ENCODE peak calls at places on chromosomes 11 and 22, in four cellular contexts. L is HCT116, W is suprapubic skin, Y is choroid plexus epithelial cell. I is an unnamed sample.
A peak's percentile ranks its signal among the peaks of the same experiment; 100 is the strongest.

GRCh38 chr11:16505481-16505880 is 149.1 kb upstream of the SOX6 start:
- DNase-seq in L (no peak), W (no peak), Y (no peak), I (no peak)

GRCh38 chr11:1121343-1122331 is 36.1 kb upstream of the MUC5AC start:
- DNase-seq in L (no peak), W (peak; percentile 74), Y (peak; percentile 9), I (peak; percentile 10)

GRCh38 chr11:120372296-120372695 is 36.1 kb downstream of the ARHGEF12 start:
- DNase-seq in L (no peak), W (no peak), Y (no peak), I (no peak)

GRCh38 chr11:111427471-111427912 is 48.4 kb upstream of the POU2AF1 start:
- DNase-seq in L (no peak), W (no peak), Y (peak; percentile 44), I (no peak)

GRCh38 chr11:106463796-106464201 is 386.3 kb downstream of the AASDHPPT start:
- DNase-seq in L (no peak), W (no peak), Y (peak; percentile 91), I (peak; percentile 46)

GRCh38 chr11:102599642-102600261 is 25.4 kb downstream of the MMP20 start:
- DNase-seq in L (peak; percentile 97), W (no peak), Y (peak; percentile 93), I (peak; percentile 92)

GRCh38 chr22:32920032-32920628 is 118.6 kb downstream of the TIMP3 start:
- DNase-seq in L (no peak), W (peak; percentile 81), Y (peak; percentile 94), I (peak; percentile 79)

GRCh38 chr11:45527898-45528297 is 137.5 kb downstream of the CHST1 start:
- DNase-seq in L (no peak), W (no peak), Y (peak; percentile 4), I (no peak)

GRCh38 chr11:121291896-121292502 is 572 bp upstream of the SC5D start:
- DNase-seq in L (no peak), W (no peak), Y (peak; percentile 7), I (peak; percentile 16)

GRCh38 chr11:128757235-128757711 is 63.4 kb downstream of the FLI1 start:
- DNase-seq in L (peak; percentile 3), W (no peak), Y (peak; percentile 87), I (no peak)

GRCh38 chr22:46149493-46149997 is 781 bp upstream of the PPARA start:
- DNase-seq in L (no peak), W (peak; percentile 84), Y (no peak), I (no peak)

GRCh38 chr22:44261861-44262595 is 50.7 kb downstream of the SHISAL1 start:
- DNase-seq in L (no peak), W (peak; percentile 54), Y (no peak), I (peak; percentile 39)

GRCh38 chr11:9273430-9274336 is 8.5 kb upstream of the DENND5A start:
- DNase-seq in L (no peak), W (no peak), Y (peak; percentile 92), I (peak; percentile 43)

GRCh38 chr22:44519895-44520294 is 21.9 kb upstream of the RTL6 start:
- DNase-seq in L (no peak), W (no peak), Y (no peak), I (no peak)

GRCh38 chr11:1402355-1402754 is 12.6 kb downstream of the BRSK2 start:
- DNase-seq in L (no peak), W (no peak), Y (no peak), I (no peak)

GRCh38 chr11:6943131-6943530 is 16.9 kb downstream of the ZNF215 start:
- DNase-seq in L (no peak), W (no peak), Y (peak; percentile 26), I (peak; percentile 44)

GRCh38 chr11:124081496-124081895 is 33.8 kb upstream of the VWA5A start:
- DNase-seq in L (no peak), W (no peak), Y (peak; percentile 27), I (no peak)

GRCh38 chr22:42462016-42462415 is 29.8 kb upstream of the NFAM1 start:
- DNase-seq in L (no peak), W (no peak), Y (no peak), I (no peak)

GRCh38 chr11:127491589-127491988 is 491.0 kb upstream of the KIRREL3 start:
- DNase-seq in L (no peak), W (no peak), Y (no peak), I (no peak)

GRCh38 chr11:66336234-66337102 is at the start of gene RIN1:
- DNase-seq in L (peak; percentile 82), W (no peak), Y (peak; percentile 100), I (peak; percentile 95)

GRCh38 chr22:47345025-47345424 is 582.6 kb downstream of the TBC1D22A start:
- DNase-seq in L (no peak), W (no peak), Y (no peak), I (no peak)

GRCh38 chr11:25943777-25944661 is 387.9 kb upstream of the ANO3 start:
- DNase-seq in L (no peak), W (no peak), Y (no peak), I (no peak)

GRCh38 chr22:27454807-27455450 is 346.6 kb downstream of the MN1 start:
- DNase-seq in L (no peak), W (no peak), Y (no peak), I (peak; percentile 7)

GRCh38 chr11:2772544-2773031 is 72.8 kb upstream of the KCNQ1OT1 start:
- DNase-seq in L (peak; percentile 31), W (peak; percentile 48), Y (peak; percentile 43), I (no peak)

GRCh38 chr22:30602049-30602448 is 4.9 kb upstream of the TCN2 start:
- DNase-seq in L (peak; percentile 53), W (no peak), Y (peak; percentile 74), I (peak; percentile 33)

GRCh38 chr22:46734830-46735453 is 3.1 kb downstream of the CERK start:
- DNase-seq in L (no peak), W (no peak), Y (peak; percentile 29), I (peak; percentile 22)

GRCh38 chr11:20544536-20545237 is 54.7 kb upstream of the SLC6A5 start:
- DNase-seq in L (no peak), W (no peak), Y (no peak), I (no peak)

GRCh38 chr11:117232911-117233409 is 489 bp downstream of the RNF214 start:
- DNase-seq in L (no peak), W (peak; percentile 81), Y (no peak), I (no peak)

GRCh38 chr22:39350803-39351688 is 1.3 kb downstream of the SYNGR1 start:
- DNase-seq in L (no peak), W (no peak), Y (no peak), I (no peak)

GRCh38 chr11:130631119-130631518 is 182.7 kb downstream of the ADAMTS15 start:
- DNase-seq in L (peak; percentile 52), W (no peak), Y (peak; percentile 89), I (peak; percentile 85)

GRCh38 chr22:49807780-49808708 is 19.6 kb downstream of the BRD1 start:
- DNase-seq in L (no peak), W (no peak), Y (no peak), I (peak; percentile 40)

GRCh38 chr11:43810929-43811596 is 69.6 kb upstream of the ALKBH3 start:
- DNase-seq in L (no peak), W (no peak), Y (peak; percentile 62), I (peak; percentile 47)

GRCh38 chr22:29203883-29204282 is 1.8 kb upstream of the EMID1 start:
- DNase-seq in L (no peak), W (no peak), Y (no peak), I (no peak)

GRCh38 chr22:29201722-29202230 is 3.9 kb upstream of the EMID1 start:
- DNase-seq in L (no peak), W (no peak), Y (no peak), I (no peak)

GRCh38 chr22:29200901-29201300 is 4.8 kb upstream of the EMID1 start:
- DNase-seq in L (no peak), W (no peak), Y (no peak), I (no peak)

GRCh38 chr22:29203456-29203855 is 2.2 kb upstream of the EMID1 start:
- DNase-seq in L (no peak), W (no peak), Y (no peak), I (no peak)

GRCh38 chr22:29202231-29203192 is 3.2 kb upstream of the EMID1 start:
- DNase-seq in L (no peak), W (no peak), Y (peak; percentile 89), I (no peak)
- TF ChIP-seq CTCF in L (peak; percentile 52), W (no peak), Y (peak; percentile 56), I (no peak)

GRCh38 chr22:41446057-41446501 is 522 bp downstream of the TOB2 start:
- DNase-seq in L (no peak), W (no peak), Y (peak; percentile 14), I (peak; percentile 6)

GRCh38 chr22:41448189-41448808 is 1.7 kb upstream of the TOB2 start:
- DNase-seq in L (peak; percentile 99), W (peak; percentile 97), Y (peak; percentile 100), I (peak; percentile 99)

GRCh38 chr22:41446639-41447434 is at the start of gene TOB2:
- DNase-seq in L (peak; percentile 93), W (peak; percentile 97), Y (peak; percentile 97), I (peak; percentile 94)

GRCh38 chr22:41447435-41448188 is 1.0 kb upstream of the TOB2 start:
- DNase-seq in L (no peak), W (no peak), Y (peak; percentile 71), I (peak; percentile 53)

DNA sequence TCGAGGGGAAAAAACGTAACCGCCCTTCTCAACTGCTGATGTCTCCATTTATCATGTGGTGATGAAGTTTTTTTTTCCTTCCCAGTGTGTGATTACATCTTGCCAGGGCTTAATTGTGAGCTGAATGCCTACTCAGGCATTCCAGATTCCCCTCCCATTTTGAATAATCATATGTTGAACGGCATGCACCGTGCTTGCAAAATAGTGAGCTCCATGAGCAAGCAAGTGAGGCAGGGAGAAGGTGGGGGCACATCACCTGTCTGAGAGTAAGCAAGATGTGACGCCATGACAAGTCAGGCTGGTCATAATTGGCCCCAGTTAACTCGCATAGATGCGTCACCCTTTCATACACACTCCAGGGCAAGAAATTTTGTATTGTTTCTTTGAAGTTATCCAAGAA is 2.7 kb upstream of the TOB2 start:
- DNase-seq in L (no peak), W (no peak), Y (no peak), I (no peak)
- H3K4me3 ChIP-seq in L (no peak overlapping the region), W (peak overlapping the region; percentile 90), Y (no peak overlapping the region), I (no peak overlapping the region)

GRCh38 chr11:61007383-61007970 is 36.0 kb downstream of the CD6 start:
- DNase-seq in L (no peak), W (no peak), Y (no peak), I (no peak)
- TF ChIP-seq CTCF in L (no peak), W (no peak), Y (no peak), I (no peak)

DNA sequence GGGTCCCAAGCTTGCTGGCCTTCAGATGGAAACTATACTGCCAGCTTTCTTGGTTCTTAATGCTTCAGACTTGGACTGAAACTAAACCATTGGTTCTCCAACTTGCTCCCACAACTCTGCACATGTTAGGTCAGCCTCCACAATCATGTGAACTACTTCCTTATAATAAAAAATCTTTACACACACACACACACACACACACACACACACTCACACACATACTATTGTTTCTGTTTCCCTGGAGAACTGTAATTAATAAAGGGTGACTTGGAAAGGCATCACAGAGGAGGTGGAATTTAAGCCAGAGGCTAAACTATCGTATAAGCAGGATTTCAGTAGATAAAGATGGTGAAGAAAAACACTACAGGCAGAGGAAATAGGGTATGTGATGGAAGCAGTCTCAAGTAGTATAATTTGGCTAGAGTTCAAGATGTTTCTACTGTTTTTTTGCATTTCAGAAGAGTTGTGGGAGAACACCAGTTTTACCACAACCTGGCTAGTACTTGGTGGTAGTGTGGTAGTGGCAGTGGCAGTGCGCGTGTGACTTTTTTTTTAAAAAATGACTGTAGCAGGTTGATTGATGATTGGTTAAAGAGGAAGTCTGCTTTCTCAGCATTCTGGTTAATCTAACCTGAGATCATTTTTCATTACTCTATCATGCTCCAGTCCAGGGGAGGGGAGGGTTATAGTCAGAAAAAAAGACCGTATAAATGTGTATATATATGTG is 70.1 kb downstream of the PDE3B start:
- DNase-seq in L (no peak), W (no peak), Y (no peak), I (no peak)
- H3K4me3 ChIP-seq in L (no peak overlapping the region), W (no peak overlapping the region), Y (no peak overlapping the region), I (no peak overlapping the region)

GRCh38 chr11:113690619-113691569 is 15.2 kb downstream of the TMPRSS5 start:
- DNase-seq in L (peak; percentile 76), W (no peak), Y (peak; percentile 52), I (peak; percentile 22)
- TF ChIP-seq CTCF in L (peak; percentile 94), W (no peak), Y (peak; percentile 44), I (no peak)